ENCODE peak calls at places on chromosome 9, in ten cellular contexts. V, R, M, Z, Y, O, F, J, H and E are unnamed samples.

GRCh38 chr9:27478322-27478721 is 45.8 kb upstream of the IFNK start:
- DNase-seq in V (no peak), R (no peak), M (no peak), Z (no peak), Y (no peak), O (no peak), F (no peak), J (no peak), H (no peak), E (no peak)

GRCh38 chr9:89601856-89602562 is 2.8 kb upstream of the GADD45G start:
- DNase-seq in V (no peak), R (no peak), M (no peak), Z (no peak), Y (no peak), O (no peak), F (no peak), J (no peak), H (no peak), E (no peak)

GRCh38 chr9:27528886-27529315 is 713 bp downstream of the MOB3B start:
- DNase-seq in V (no peak), R (peak; percentile 74), M (peak; percentile 83), Z (peak; percentile 38), Y (no peak), O (no peak), F (peak; percentile 11), J (no peak), H (peak; percentile 52), E (no peak)

GRCh38 chr9:73643379-73644013 is 491.8 kb downstream of the ANXA1 start:
- DNase-seq in V (no peak), R (no peak), M (peak; percentile 90), Z (peak; percentile 53), Y (peak; percentile 90), O (no peak), F (peak; percentile 21), J (no peak), H (no peak), E (no peak)

GRCh38 chr9:137077010-137077747 is at the start of gene UAP1L1:
- DNase-seq in V (no peak), R (peak; percentile 77), M (no peak), Z (peak; percentile 87), Y (peak; percentile 52), O (no peak), F (peak; percentile 65), J (no peak), H (peak; percentile 78), E (peak; percentile 65)

GRCh38 chr9:134221273-134222017 is 57.1 kb upstream of the RNU6ATAC start:
- DNase-seq in V (no peak), R (no peak), M (no peak), Z (no peak), Y (no peak), O (no peak), F (no peak), J (no peak), H (no peak), E (peak; percentile 5)

GRCh38 chr9:109604036-109604600 is 106.0 kb upstream of the PTPN3 start:
- DNase-seq in V (no peak), R (no peak), M (no peak), Z (peak; percentile 5), Y (peak; percentile 46), O (no peak), F (no peak), J (no peak), H (no peak), E (no peak)

GRCh38 chr9:14910178-14910805 is at the start of gene FREM1:
- DNase-seq in V (no peak), R (no peak), M (no peak), Z (peak; percentile 50), Y (peak; percentile 37), O (no peak), F (peak; percentile 67), J (peak; percentile 87), H (no peak), E (peak; percentile 78)

GRCh38 chr9:35960029-35960655 is 2.2 kb upstream of the OR2S2 start:
- DNase-seq in V (no peak), R (no peak), M (no peak), Z (peak; percentile 44), Y (peak; percentile 61), O (no peak), F (peak; percentile 87), J (no peak), H (no peak), E (no peak)

GRCh38 chr9:87386490-87386889 is 111.2 kb upstream of the DAPK1 start:
- DNase-seq in V (no peak), R (no peak), M (peak; percentile 71), Z (no peak), Y (no peak), O (no peak), F (no peak), J (no peak), H (peak; percentile 36), E (no peak)

GRCh38 chr9:27835746-27836145 is 262.5 kb upstream of the C9orf72 start:
- DNase-seq in V (no peak), R (no peak), M (no peak), Z (no peak), Y (no peak), O (no peak), F (no peak), J (no peak), H (no peak), E (no peak)

DNA sequence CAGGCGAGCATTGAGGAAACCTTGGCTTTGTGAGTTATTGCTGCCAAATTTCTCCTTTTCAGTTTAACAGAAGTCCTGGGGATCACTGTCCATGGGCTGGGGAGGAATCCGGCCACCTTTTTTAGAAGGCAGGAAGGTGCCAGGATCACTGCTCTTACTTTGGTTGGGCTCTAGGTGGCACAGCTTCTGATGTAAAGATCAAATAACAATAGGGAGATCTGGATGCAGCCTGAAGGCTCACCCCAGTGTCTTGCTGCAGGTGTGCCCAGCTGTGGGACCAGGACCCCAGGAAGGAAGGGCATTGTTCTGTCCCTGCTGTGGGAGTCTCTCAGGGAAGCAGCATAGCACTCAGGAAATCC is 69.5 kb downstream of the DAB2IP start:
- DNase-seq in V (no peak), R (no peak), M (peak; percentile 21), Z (peak; percentile 46), Y (no peak), O (no peak), F (no peak), J (no peak), H (no peak), E (no peak)
- TF ChIP-seq CTCF in V (no peak), R (no peak), M (peak; percentile 23), Z (no peak), Y (peak; percentile 15), O (peak; percentile 27), F (peak; percentile 10), J (peak; percentile 35), H (no peak), E (no peak)

GRCh38 chr9:71980266-71981018 is 69.0 kb downstream of the C9orf85 start:
- DNase-seq in V (no peak), R (no peak), M (no peak), Z (no peak), Y (no peak), O (no peak), F (no peak), J (no peak), H (no peak), E (no peak)

GRCh38 chr9:71977003-71977402 is 65.6 kb downstream of the C9orf85 start:
- DNase-seq in V (no peak), R (no peak), M (no peak), Z (no peak), Y (no peak), O (no peak), F (no peak), J (no peak), H (no peak), E (no peak)

DNA sequence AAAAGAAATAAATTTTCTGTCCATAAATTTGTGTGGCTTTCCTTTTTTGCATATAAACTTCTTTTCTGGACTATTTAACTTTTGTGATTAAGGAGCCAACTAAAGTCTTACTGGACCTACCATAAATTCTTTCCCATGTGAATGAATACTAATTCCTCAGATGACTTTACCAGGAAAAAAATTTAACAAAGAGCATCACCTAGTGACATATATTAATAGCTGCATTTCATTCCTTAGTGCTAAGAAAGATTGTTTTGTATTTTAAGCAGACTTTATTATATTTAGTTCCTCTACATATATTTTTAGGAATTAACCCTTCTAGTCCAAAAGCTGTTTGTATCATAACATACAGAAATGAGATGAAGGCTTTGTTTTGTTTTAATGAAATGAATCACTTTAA is 64.4 kb downstream of the C9orf85 start:
- DNase-seq in V (no peak), R (no peak), M (no peak), Z (no peak), Y (no peak), O (peak; percentile 8), F (peak; percentile 14), J (no peak), H (no peak), E (no peak)
- TF ChIP-seq CTCF in V (no peak), R (no peak), M (peak; percentile 22), Z (peak; percentile 17), Y (no peak), O (peak; percentile 34), F (peak; percentile 24), J (peak; percentile 46), H (no peak), E (no peak)

GRCh38 chr9:32954642-32955041 is 46.8 kb downstream of the APTX start:
- DNase-seq in V (peak; percentile 84), R (no peak), M (no peak), Z (peak; percentile 73), Y (peak; percentile 80), O (peak; percentile 46), F (peak; percentile 64), J (no peak), H (no peak), E (no peak)

GRCh38 chr9:32956606-32957005 is 44.8 kb downstream of the APTX start:
- DNase-seq in V (no peak), R (no peak), M (no peak), Z (no peak), Y (no peak), O (no peak), F (no peak), J (no peak), H (no peak), E (no peak)

DNA sequence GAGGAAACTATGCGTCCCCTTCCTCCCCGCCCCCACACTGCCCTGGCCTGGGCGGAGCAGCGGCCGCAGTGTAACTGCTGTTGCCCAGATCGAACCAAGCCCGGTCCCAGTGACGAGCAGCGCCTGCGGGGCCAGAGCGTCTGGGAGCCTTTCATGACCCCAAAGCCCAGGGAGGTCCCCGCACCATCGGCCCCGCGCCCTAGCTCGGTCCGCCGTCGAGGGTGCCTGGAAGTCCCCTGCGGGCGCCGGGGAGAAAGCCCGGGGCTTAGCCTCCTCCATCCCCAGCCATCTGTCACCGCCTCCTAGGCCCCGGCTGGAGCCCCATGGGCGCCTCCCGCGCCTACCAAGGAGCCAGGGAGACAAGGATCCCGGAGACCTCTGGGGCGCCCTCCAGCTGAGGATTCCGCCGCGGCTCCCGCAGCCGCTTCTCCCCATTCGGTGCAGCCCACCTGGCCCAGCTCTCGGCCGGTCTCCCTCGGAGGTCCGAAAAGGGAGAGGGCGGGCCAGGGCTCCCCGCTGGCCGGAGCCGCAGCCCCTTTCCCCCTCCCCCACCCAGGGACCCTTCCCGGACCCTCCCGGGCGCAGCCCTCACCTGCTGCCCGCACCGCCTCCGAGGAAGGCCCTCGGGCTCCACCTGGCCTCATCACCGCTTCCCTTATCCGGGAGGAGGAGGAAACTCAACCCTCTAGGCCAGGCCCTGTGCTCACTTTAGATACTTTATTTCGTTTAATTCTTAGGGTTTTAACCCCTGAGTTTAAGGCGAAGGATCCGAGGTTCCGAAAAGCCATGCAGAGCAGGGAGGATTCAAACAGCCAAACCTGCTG is 45.6 kb downstream of the APTX start:
- DNase-seq in V (no peak), R (no peak), M (no peak), Z (peak; percentile 32), Y (no peak), O (no peak), F (peak; percentile 25), J (no peak), H (no peak), E (no peak)
- TF ChIP-seq CTCF in V (no peak), R (no peak), M (no peak), Z (no peak), Y (no peak), O (no peak), F (peak; percentile 6), J (no peak), H (no peak), E (no peak)

GRCh38 chr9:70601000-70601929 is 186.8 kb upstream of the KLF9 start:
- DNase-seq in V (peak; percentile 79), R (no peak), M (peak; percentile 70), Z (peak; percentile 97), Y (peak; percentile 100), O (peak; percentile 100), F (peak; percentile 100), J (peak; percentile 96), H (peak; percentile 84), E (no peak)
- TF ChIP-seq CTCF in V (no peak), R (no peak), M (no peak), Z (no peak), Y (no peak), O (peak; percentile 6), F (no peak), J (no peak), H (no peak), E (no peak)